ENCODE peak calls at places on chromosomes 5 and 9, in seven cellular contexts. G is right atrium auricular region; L is CD4-positive, CD25-positive, alpha-beta regulatory T cell; K is HEK293T; N is stromal cell of bone marrow; E is HTR-8/SVneo; P is T-helper 1 cell. A is an unnamed sample.

GRCh38 chr5:54663876-54664275 is 146.3 kb downstream of the SNX18 start:
- DNase-seq in N (peak), P (no peak), K (no peak), E (peak), L (no peak), G (peak), A (no peak)

GRCh38 chr5:166369817-166370216 is 1921.6 kb upstream of the WWC1 start:
- DNase-seq in N (no peak), P (no peak), K (no peak), L (no peak), G (no peak), E (no peak), A (no peak)

GRCh38 chr5:142785211-142785610 is 15.0 kb downstream of the ARHGAP26 start:
- DNase-seq in G (no peak), P (no peak), N (no peak), E (no peak), L (no peak), K (no peak), A (no peak)

GRCh38 chr9:107332883-107333282 is 49.8 kb downstream of the RAD23B start:
- DNase-seq in P (no peak), L (no peak), E (no peak), N (no peak), G (no peak), K (no peak), A (no peak)

GRCh38 chr9:89023788-89024187 is 32.5 kb downstream of the S1PR3 start:
- DNase-seq in P (no peak), N (no peak), L (no peak), E (no peak), K (no peak), G (no peak), A (no peak)

GRCh38 chr9:133788819-133789733 is 50.9 kb upstream of the SARDH start:
- DNase-seq in K (no peak), G (no peak), L (no peak), P (no peak), E (no peak), N (no peak), A (no peak)

GRCh38 chr9:113533335-113534225 is 70.1 kb downstream of the RGS3 start:
- DNase-seq in E (no peak), K (no peak), L (no peak), N (no peak), P (no peak), G (no peak), A (no peak)

GRCh38 chr9:113677057-113677456 is 199.1 kb upstream of the ZNF618 start:
- DNase-seq in G (no peak), E (no peak), L (no peak), K (no peak), N (no peak), P (no peak), A (no peak)

GRCh38 chr9:125190371-125190801 is 783 bp upstream of the PPP6C start:
- DNase-seq in K (no peak), L (peak), P (no peak), G (no peak), N (no peak), E (no peak), A (no peak)

GRCh38 chr5:170266570-170267379 is 30.8 kb downstream of the LCP2 start:
- DNase-seq in N (no peak), P (peak), K (no peak), G (no peak), E (no peak), L (peak), A (no peak)

GRCh38 chr9:28234899-28235277 is 661.6 kb upstream of the C9orf72 start:
- DNase-seq in K (no peak), N (peak), E (no peak), P (no peak), L (no peak), G (no peak), A (no peak)

GRCh38 chr5:155150012-155150411 is 136.5 kb downstream of the KIF4B start:
- DNase-seq in L (peak), N (no peak), E (no peak), K (no peak), P (no peak), G (no peak), A (no peak)

GRCh38 chr9:106800691-106801090 is 62.3 kb upstream of the ZNF462 start:
- DNase-seq in P (no peak), G (no peak), E (no peak), K (no peak), L (no peak), N (no peak), A (no peak)

GRCh38 chr5:138139776-138140080 is 500 bp upstream of the NME5 start:
- DNase-seq in L (no peak), N (no peak), E (no peak), P (no peak), G (no peak), K (no peak), A (no peak)

GRCh38 chr5:113663879-113664278 is 150.4 kb downstream of the YTHDC2 start:
- DNase-seq in K (peak), N (peak), P (no peak), G (no peak), L (peak), E (no peak), A (peak)

GRCh38 chr9:131838581-131839280 is 98.9 kb upstream of the RAPGEF1 start:
- DNase-seq in L (no peak), N (no peak), P (no peak), E (no peak), G (no peak), K (no peak), A (no peak)

GRCh38 chr9:121743441-121744001 is 92.1 kb downstream of the DAB2IP start:
- DNase-seq in P (no peak), L (no peak), E (peak), N (peak), K (peak), G (peak), A (peak)

GRCh38 chr5:43418561-43418960 is 6.4 kb upstream of the CCL28 start:
- DNase-seq in K (no peak), N (no peak), G (no peak), E (no peak), L (no peak), P (no peak), A (no peak)

GRCh38 chr5:138989720-138990119 is 114.6 kb upstream of the LRRTM2 start:
- DNase-seq in K (no peak), L (no peak), E (no peak), G (peak), N (peak), P (no peak), A (no peak)

A was measured in HCT116.